ENCODE peak calls at places on chromosomes 1 and 21, in six cellular contexts. D is NCI-H774; E is GM23248; Z is hippocampal formation; F is activated effector memory CD4-positive, alpha-beta T cell treated with anti-CD3 and anti-CD28 coated beads, Interleukin-2, amount 50 U/mL, for 16 hours; S is CMK. G is an unnamed sample.

GRCh38 chr21:44870748-44871495 is 2.6 kb downstream of the PTTG1IP start:
- DNase-seq in D (no peak), E (no peak), Z (no peak), F (peak), S (no peak), G (no peak)

GRCh38 chr1:209249280-209249670 is 334.2 kb upstream of the CAMK1G start:
- DNase-seq in D (no peak), E (no peak), Z (no peak), F (no peak), S (no peak), G (no peak)

GRCh38 chr1:192439373-192440025 is 122.7 kb downstream of the RGS21 start:
- DNase-seq in D (no peak), E (peak), Z (no peak), F (no peak), S (no peak), G (no peak)

GRCh38 chr1:147837129-147837776 is 65.3 kb upstream of the GJA8 start:
- DNase-seq in D (no peak), E (no peak), Z (no peak), F (no peak), S (no peak), G (no peak)

GRCh38 chr21:27268290-27268689 is 301.4 kb upstream of the ADAMTS5 start:
- DNase-seq in D (no peak), E (peak), Z (no peak), F (no peak), S (no peak), G (no peak)

GRCh38 chr1:43414634-43415223 is 25.0 kb downstream of the SZT2 start:
- DNase-seq in D (peak), E (peak), Z (no peak), F (peak), S (peak), G (peak)

GRCh38 chr1:208264469-208265126 is 20.4 kb upstream of the PLXNA2 start:
- DNase-seq in D (no peak), E (no peak), Z (no peak), F (no peak), S (no peak), G (no peak)

GRCh38 chr1:172402878-172403573 is 17.5 kb upstream of the C1orf105 start:
- DNase-seq in D (no peak), E (no peak), Z (no peak), F (no peak), S (no peak), G (no peak)

GRCh38 chr21:44984792-44985440 is 45.1 kb downstream of the SLX9 start:
- DNase-seq in D (no peak), E (no peak), Z (no peak), F (peak), S (no peak), G (no peak)

GRCh38 chr1:77370161-77370560 is 88.3 kb downstream of the AK5 start:
- DNase-seq in D (no peak), E (no peak), Z (no peak), F (no peak), S (no peak), G (no peak)

GRCh38 chr1:7172804-7173203 is 387.6 kb downstream of the CAMTA1 start:
- DNase-seq in D (no peak), E (no peak), Z (no peak), F (no peak), S (no peak), G (no peak)

GRCh38 chr1:47184771-47185677 is 4.8 kb downstream of the PDZK1IP1 start:
- DNase-seq in D (no peak), E (no peak), Z (no peak), F (peak), S (no peak), G (no peak)

GRCh38 chr1:43719063-43719462 is 11.7 kb downstream of the ST3GAL3 start:
- DNase-seq in D (no peak), E (peak), Z (no peak), F (no peak), S (no peak), G (no peak)

GRCh38 chr1:183612407-183612806 is 22.1 kb upstream of the NCF2 start:
- DNase-seq in D (no peak), E (no peak), Z (no peak), F (no peak), S (no peak), G (no peak)

G was measured in hypothalamus.